ENCODE peak calls at places on chromosomes 5 and 9, in ten cellular contexts. F is psoas muscle; T is SJSA1; N is transverse colon; D is CD8-positive, alpha-beta memory T cell; P is uterus; H is HepG2; A is Peyer's patch; S is H9; U is brain microvascular endothelial cell. Y is an unnamed sample.

GRCh38 chr5:113052041-113052795 is 75.6 kb downstream of the DCP2 start:
- DNase-seq in F (no peak), T (no peak), N (no peak), D (no peak), P (no peak), H (no peak), A (no peak), S (no peak), U (no peak), Y (no peak)

GRCh38 chr9:132071847-132072507 is 7.7 kb downstream of the MED27 start:
- DNase-seq in F (no peak), T (no peak), N (no peak), D (no peak), P (no peak), H (no peak), A (no peak), S (no peak), U (no peak), Y (no peak)

GRCh38 chr9:87673446-87674109 is 52.3 kb upstream of the CTSL start:
- DNase-seq in F (no peak), T (no peak), N (no peak), D (no peak), P (no peak), H (no peak), A (no peak), S (peak; percentile 13), U (no peak), Y (no peak)

GRCh38 chr5:73564018-73564417 is 1.4 kb downstream of the ANKRA2 start:
- DNase-seq in F (no peak), T (no peak), N (no peak), D (no peak), P (no peak), H (no peak), A (no peak), S (no peak), U (no peak), Y (no peak)

GRCh38 chr5:171269717-171270116 is 39.3 kb upstream of the TLX3 start:
- DNase-seq in F (no peak), T (no peak), N (no peak), D (no peak), P (no peak), H (no peak), A (no peak), S (no peak), U (no peak), Y (peak; percentile 36)

GRCh38 chr5:132447196-132447595 is 43.4 kb downstream of the IRF1 start:
- DNase-seq in F (no peak), T (no peak), N (no peak), D (no peak), P (no peak), H (no peak), A (no peak), S (no peak), U (no peak), Y (no peak)

GRCh38 chr5:26833596-26833995 is 204.8 kb downstream of the CDH9 start:
- DNase-seq in F (no peak), T (no peak), N (no peak), D (no peak), P (no peak), H (no peak), A (no peak), S (no peak), U (no peak), Y (no peak)

GRCh38 chr9:106864533-106865143 is 1.7 kb downstream of the ZNF462 start:
- DNase-seq in F (no peak), T (peak; percentile 72), N (no peak), D (no peak), P (peak; percentile 27), H (no peak), A (no peak), S (no peak), U (peak; percentile 28), Y (no peak)

GRCh38 chr5:87002485-87002884 is 265.2 kb upstream of the RASA1 start:
- DNase-seq in F (no peak), T (no peak), N (no peak), D (no peak), P (no peak), H (no peak), A (no peak), S (no peak), U (peak; percentile 31), Y (no peak)

GRCh38 chr9:122053056-122053455 is 40.1 kb downstream of the TTLL11 start:
- DNase-seq in F (no peak), T (no peak), N (no peak), D (no peak), P (no peak), H (no peak), A (no peak), S (no peak), U (no peak), Y (no peak)

GRCh38 chr9:134264169-134264568 is 62.1 kb upstream of the RXRA start:
- DNase-seq in F (no peak), T (no peak), N (no peak), D (no peak), P (no peak), H (no peak), A (no peak), S (no peak), U (no peak), Y (no peak)
- H3K27ac ChIP-seq in F (no peak overlapping the region), T (no peak overlapping the region), N (no peak overlapping the region), D (no peak overlapping the region), P (no peak overlapping the region), H (no peak overlapping the region), A (no peak overlapping the region), S (no peak overlapping the region), U (no peak overlapping the region), Y (no peak overlapping the region)

GRCh38 chr9:98218562-98219363 is 26.3 kb upstream of the CORO2A start:
- DNase-seq in F (peak; percentile 19), T (no peak), N (no peak), D (no peak), P (no peak), H (no peak), A (no peak), S (peak; percentile 76), U (no peak), Y (no peak)
- H3K27ac ChIP-seq in F (no peak overlapping the region), T (no peak overlapping the region), N (no peak overlapping the region), D (no peak overlapping the region), P (no peak overlapping the region), H (no peak overlapping the region), A (no peak overlapping the region), S (peak overlapping the region; percentile 94), U (peak overlapping the region; percentile 28), Y (peak overlapping the region; percentile 49)

GRCh38 chr5:139475865-139476651 is 5.3 kb downstream of the SMIM33 start:
- DNase-seq in F (no peak), T (no peak), N (no peak), D (no peak), P (no peak), H (no peak), A (no peak), S (no peak), U (no peak), Y (no peak)
- H3K27ac ChIP-seq in F (no peak overlapping the region), T (no peak overlapping the region), N (peak overlapping the region; percentile 67), D (peak overlapping the region; percentile 14), P (no peak overlapping the region), H (no peak overlapping the region), A (peak overlapping the region; percentile 26), S (no peak overlapping the region), U (no peak overlapping the region), Y (no peak overlapping the region)

DNA sequence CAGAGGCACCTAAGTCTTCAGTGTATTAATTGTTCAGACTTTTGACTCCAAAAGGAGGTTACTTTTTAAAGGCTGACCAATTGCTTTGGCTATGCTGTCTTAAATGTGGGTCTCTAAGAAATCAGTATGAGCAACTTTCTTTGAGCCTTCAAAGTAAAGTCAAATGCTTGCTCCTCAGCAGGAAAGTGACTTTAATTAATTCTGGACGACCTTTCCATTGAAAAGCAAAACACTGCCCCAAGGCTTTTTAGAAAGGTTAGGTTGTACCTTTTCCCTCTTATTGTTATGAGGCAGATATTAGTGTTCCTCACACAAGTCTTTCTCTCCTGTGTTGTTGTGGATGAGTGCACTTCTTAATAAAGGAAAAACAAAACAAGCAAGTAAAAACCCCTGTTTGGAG is 158.8 kb upstream of the ZNF608 start:
- DNase-seq in F (no peak), T (no peak), N (no peak), D (no peak), P (no peak), H (no peak), A (no peak), S (no peak), U (no peak), Y (no peak)
- H3K27ac ChIP-seq in F (peak overlapping the region; percentile 81), T (no peak overlapping the region), N (no peak overlapping the region), D (no peak overlapping the region), P (peak overlapping the region; percentile 81), H (no peak overlapping the region), A (no peak overlapping the region), S (no peak overlapping the region), U (no peak overlapping the region), Y (no peak overlapping the region)

DNA sequence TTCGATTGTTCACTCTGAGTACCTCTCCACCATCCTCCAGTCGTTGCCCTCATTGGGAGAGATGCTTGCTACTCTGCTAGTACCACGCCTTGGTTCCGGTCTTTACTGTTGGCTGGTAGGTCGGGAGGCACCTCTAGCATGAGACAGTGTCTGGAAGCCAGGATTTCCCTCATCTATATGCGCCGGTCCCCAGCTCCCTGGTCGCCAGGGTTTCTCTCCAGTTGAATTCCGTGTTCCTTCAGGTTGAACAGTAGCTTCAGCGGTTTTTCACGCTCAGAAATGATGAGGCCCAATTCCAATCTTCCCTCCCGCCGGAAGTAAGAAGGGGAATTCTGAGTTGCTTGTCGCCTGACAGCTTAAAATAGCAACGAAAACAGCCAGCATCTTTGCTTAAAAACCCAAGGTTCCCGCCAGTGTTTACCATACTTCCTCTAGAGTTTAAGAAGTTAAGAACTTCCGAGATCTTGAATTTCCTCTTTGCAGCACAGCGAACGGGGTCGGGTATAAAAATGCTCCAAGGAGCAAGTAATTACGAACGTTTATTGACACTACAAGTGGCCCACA is 1.3 kb upstream of the ST8SIA4 start:
- DNase-seq in F (no peak), T (no peak), N (peak; percentile 30), D (peak; percentile 77), P (no peak), H (no peak), A (peak; percentile 71), S (peak; percentile 32), U (no peak), Y (no peak)
- H3K27ac ChIP-seq in F (no peak overlapping the region), T (no peak overlapping the region), N (peak overlapping the region; percentile 81), D (peak overlapping the region; percentile 86), P (no peak overlapping the region), H (no peak overlapping the region), A (peak overlapping the region; percentile 92), S (no peak overlapping the region), U (no peak overlapping the region), Y (no peak overlapping the region)

DNA sequence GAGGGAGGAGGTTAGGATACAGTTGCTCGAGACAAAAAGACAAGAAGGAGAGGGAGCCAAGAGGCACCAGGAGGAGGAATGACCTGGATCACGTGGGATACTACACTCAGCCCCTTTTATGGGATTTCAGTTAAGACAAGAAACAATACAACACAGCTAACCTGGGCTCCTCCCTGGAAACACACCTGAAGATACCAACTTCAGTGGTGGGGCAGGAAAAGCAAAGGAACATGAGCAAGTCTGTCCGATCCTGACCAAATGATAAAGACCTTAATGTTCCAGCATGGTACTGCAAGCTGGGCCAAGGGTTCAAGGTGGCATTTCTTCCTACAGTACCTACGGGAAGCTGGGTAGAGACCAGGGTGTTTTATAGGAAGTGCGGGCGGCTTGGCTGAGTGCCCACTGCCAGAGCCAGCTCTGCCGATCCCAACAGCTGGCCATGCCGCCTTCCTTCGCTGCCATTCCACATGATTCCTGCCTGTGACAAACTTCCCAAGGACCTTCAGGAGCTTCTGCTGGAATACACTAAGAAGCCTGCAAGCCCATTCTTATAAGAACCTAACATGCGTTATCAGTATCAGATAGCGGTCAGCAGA is 22.1 kb downstream of the MYO10 start:
- DNase-seq in F (no peak), T (no peak), N (peak; percentile 62), D (no peak), P (no peak), H (no peak), A (no peak), S (no peak), U (no peak), Y (no peak)
- H3K27ac ChIP-seq in F (no peak overlapping the region), T (no peak overlapping the region), N (peak overlapping the region; percentile 83), D (no peak overlapping the region), P (no peak overlapping the region), H (no peak overlapping the region), A (no peak overlapping the region), S (no peak overlapping the region), U (no peak overlapping the region), Y (peak overlapping the region; percentile 21)

Y was measured in AG04450.